ENCODE peak calls at places on chromosomes 3 and 15, in ten cellular contexts. One of them, this sample, is unnamed. For H3K9me3, the result is how much of the 10 kb centered on the place peaks cover.

GRCh38 chr3:166013073-166013679 is 176.0 kb upstream of the BCHE start:
- DNase-seq in A549: peak
- DNase-seq in tibial artery: no peak
- DNase-seq in ovary: no peak
- DNase-seq in colonic mucosa: no peak
- DNase-seq in CD4-positive, CD25-positive, alpha-beta regulatory T cell: no peak
- DNase-seq in heart right ventricle: no peak
- DNase-seq in transverse colon: no peak
- DNase-seq in lung: no peak
- DNase-seq in upper lobe of right lung: no peak
- DNase-seq in this sample: peak

GRCh38 chr3:159882784-159883779 is 105.6 kb upstream of the IL12A start:
- DNase-seq in ovary: peak
- DNase-seq in colonic mucosa: no peak
- DNase-seq in lung: no peak
- DNase-seq in A549: no peak
- DNase-seq in heart right ventricle: no peak
- DNase-seq in tibial artery: no peak
- DNase-seq in upper lobe of right lung: no peak
- DNase-seq in transverse colon: no peak
- DNase-seq in CD4-positive, CD25-positive, alpha-beta regulatory T cell: no peak
- DNase-seq in this sample: peak

GRCh38 chr3:65483475-65483874 is 555.2 kb downstream of the MAGI1 start:
- DNase-seq in upper lobe of right lung: peak
- DNase-seq in CD4-positive, CD25-positive, alpha-beta regulatory T cell: no peak
- DNase-seq in heart right ventricle: peak
- DNase-seq in colonic mucosa: peak
- DNase-seq in lung: peak
- DNase-seq in transverse colon: peak
- DNase-seq in A549: no peak
- DNase-seq in ovary: peak
- DNase-seq in tibial artery: peak
- DNase-seq in this sample: no peak

GRCh38 chr3:198030726-198031125 is 70.7 kb downstream of the LMLN start:
- DNase-seq in upper lobe of right lung: no peak
- DNase-seq in transverse colon: no peak
- DNase-seq in A549: no peak
- DNase-seq in heart right ventricle: no peak
- DNase-seq in ovary: no peak
- DNase-seq in CD4-positive, CD25-positive, alpha-beta regulatory T cell: no peak
- DNase-seq in tibial artery: no peak
- DNase-seq in lung: no peak
- DNase-seq in colonic mucosa: no peak
- DNase-seq in this sample: no peak

GRCh38 chr3:157832588-157832987 is 273.6 kb downstream of the SHOX2 start:
- DNase-seq in transverse colon: no peak
- DNase-seq in ovary: no peak
- DNase-seq in CD4-positive, CD25-positive, alpha-beta regulatory T cell: no peak
- DNase-seq in lung: no peak
- DNase-seq in A549: no peak
- DNase-seq in upper lobe of right lung: no peak
- DNase-seq in colonic mucosa: no peak
- DNase-seq in tibial artery: no peak
- DNase-seq in heart right ventricle: no peak
- DNase-seq in this sample: no peak

GRCh38 chr3:149969110-149969944 is 1.4 kb downstream of the PFN2 start:
- DNase-seq in ovary: peak
- DNase-seq in lung: no peak
- DNase-seq in transverse colon: peak
- DNase-seq in upper lobe of right lung: no peak
- DNase-seq in CD4-positive, CD25-positive, alpha-beta regulatory T cell: no peak
- DNase-seq in heart right ventricle: peak
- DNase-seq in A549: peak
- DNase-seq in colonic mucosa: peak
- DNase-seq in tibial artery: peak
- DNase-seq in this sample: peak

GRCh38 chr15:50260969-50261496 is 4.5 kb downstream of the HDC start:
- DNase-seq in tibial artery: no peak
- DNase-seq in A549: no peak
- DNase-seq in colonic mucosa: no peak
- DNase-seq in lung: peak
- DNase-seq in transverse colon: no peak
- DNase-seq in CD4-positive, CD25-positive, alpha-beta regulatory T cell: no peak
- DNase-seq in upper lobe of right lung: no peak
- DNase-seq in heart right ventricle: no peak
- DNase-seq in ovary: no peak
- DNase-seq in this sample: no peak

GRCh38 chr3:96331341-96331740 is 483.1 kb upstream of the EPHA6 start:
- DNase-seq in upper lobe of right lung: no peak
- DNase-seq in ovary: no peak
- DNase-seq in A549: peak
- DNase-seq in transverse colon: no peak
- DNase-seq in heart right ventricle: no peak
- DNase-seq in tibial artery: no peak
- DNase-seq in colonic mucosa: no peak
- DNase-seq in CD4-positive, CD25-positive, alpha-beta regulatory T cell: no peak
- DNase-seq in lung: no peak
- DNase-seq in this sample: no peak

GRCh38 chr3:19945405-19946290 is 1.2 kb upstream of the RAB5A start:
- DNase-seq in ovary: peak
- DNase-seq in transverse colon: peak
- DNase-seq in heart right ventricle: no peak
- DNase-seq in tibial artery: no peak
- DNase-seq in colonic mucosa: peak
- DNase-seq in CD4-positive, CD25-positive, alpha-beta regulatory T cell: peak
- DNase-seq in upper lobe of right lung: no peak
- DNase-seq in lung: no peak
- DNase-seq in A549: peak
- DNase-seq in this sample: no peak

GRCh38 chr15:65957451-65957850 is 88.2 kb downstream of the RAB11A start:
- DNase-seq in A549: no peak
- DNase-seq in tibial artery: no peak
- DNase-seq in transverse colon: no peak
- DNase-seq in colonic mucosa: no peak
- DNase-seq in lung: no peak
- DNase-seq in ovary: no peak
- DNase-seq in upper lobe of right lung: no peak
- DNase-seq in heart right ventricle: no peak
- DNase-seq in CD4-positive, CD25-positive, alpha-beta regulatory T cell: no peak
- DNase-seq in this sample: no peak

GRCh38 chr15:80007532-80007931 is 36.5 kb upstream of the BCL2A1 start:
- DNase-seq in CD4-positive, CD25-positive, alpha-beta regulatory T cell: no peak
- DNase-seq in A549: no peak
- DNase-seq in ovary: no peak
- DNase-seq in transverse colon: no peak
- DNase-seq in lung: no peak
- DNase-seq in upper lobe of right lung: no peak
- DNase-seq in heart right ventricle: no peak
- DNase-seq in colonic mucosa: no peak
- DNase-seq in tibial artery: no peak
- DNase-seq in this sample: no peak
- H3K4me3 ChIP-seq in CD4-positive, CD25-positive, alpha-beta regulatory T cell: no peak
- H3K4me3 ChIP-seq in A549: no peak
- H3K4me3 ChIP-seq in ovary: no peak
- H3K4me3 ChIP-seq in transverse colon: no peak
- H3K4me3 ChIP-seq in lung: no peak
- H3K4me3 ChIP-seq in upper lobe of right lung: no peak
- H3K4me3 ChIP-seq in heart right ventricle: no peak
- H3K4me3 ChIP-seq in colonic mucosa: no peak
- H3K4me3 ChIP-seq in tibial artery: no peak
- H3K4me3 ChIP-seq in this sample: no peak

GRCh38 chr3:8368598-8368997 is 133.0 kb upstream of the LMCD1 start:
- DNase-seq in tibial artery: no peak
- DNase-seq in heart right ventricle: no peak
- DNase-seq in ovary: no peak
- DNase-seq in CD4-positive, CD25-positive, alpha-beta regulatory T cell: no peak
- DNase-seq in transverse colon: no peak
- DNase-seq in upper lobe of right lung: no peak
- DNase-seq in lung: no peak
- DNase-seq in A549: no peak
- DNase-seq in colonic mucosa: no peak
- DNase-seq in this sample: no peak

GRCh38 chr3:8366214-8366613 is 135.4 kb upstream of the LMCD1 start:
- DNase-seq in A549: no peak
- DNase-seq in CD4-positive, CD25-positive, alpha-beta regulatory T cell: no peak
- DNase-seq in upper lobe of right lung: no peak
- DNase-seq in transverse colon: no peak
- DNase-seq in colonic mucosa: no peak
- DNase-seq in lung: no peak
- DNase-seq in tibial artery: no peak
- DNase-seq in heart right ventricle: no peak
- DNase-seq in ovary: no peak
- DNase-seq in this sample: no peak

GRCh38 chr3:8371955-8372600 is 129.5 kb upstream of the LMCD1 start:
- DNase-seq in colonic mucosa: no peak
- DNase-seq in lung: no peak
- DNase-seq in heart right ventricle: no peak
- DNase-seq in A549: no peak
- DNase-seq in upper lobe of right lung: no peak
- DNase-seq in tibial artery: no peak
- DNase-seq in ovary: no peak
- DNase-seq in CD4-positive, CD25-positive, alpha-beta regulatory T cell: no peak
- DNase-seq in transverse colon: no peak
- DNase-seq in this sample: no peak

GRCh38 chr3:8371085-8371551 is 130.5 kb upstream of the LMCD1 start:
- DNase-seq in CD4-positive, CD25-positive, alpha-beta regulatory T cell: no peak
- DNase-seq in A549: no peak
- DNase-seq in upper lobe of right lung: no peak
- DNase-seq in tibial artery: no peak
- DNase-seq in heart right ventricle: no peak
- DNase-seq in colonic mucosa: no peak
- DNase-seq in lung: no peak
- DNase-seq in transverse colon: no peak
- DNase-seq in ovary: no peak
- DNase-seq in this sample: no peak

DNA sequence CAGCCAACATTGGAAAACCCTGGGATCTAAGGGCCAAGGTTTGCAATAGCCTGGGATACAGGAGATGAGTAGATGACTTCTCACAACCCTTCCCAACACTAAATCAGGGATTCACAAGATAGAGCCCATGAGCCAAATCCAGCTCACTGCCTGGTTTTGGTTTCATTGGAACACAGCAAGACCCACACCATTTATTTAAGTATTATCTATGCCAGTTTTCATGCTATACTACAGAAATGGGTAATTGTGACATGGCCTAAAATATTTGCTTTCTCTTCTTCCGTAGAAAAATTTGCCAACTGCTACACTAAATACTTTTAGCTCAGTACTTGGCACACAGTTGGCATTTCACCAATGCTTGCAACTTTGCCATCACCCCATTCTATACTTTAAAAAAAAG is 132.0 kb upstream of the LMCD1 start:
- DNase-seq in CD4-positive, CD25-positive, alpha-beta regulatory T cell: no peak
- DNase-seq in upper lobe of right lung: no peak
- DNase-seq in heart right ventricle: no peak
- DNase-seq in transverse colon: no peak
- DNase-seq in A549: no peak
- DNase-seq in tibial artery: no peak
- DNase-seq in lung: no peak
- DNase-seq in colonic mucosa: no peak
- DNase-seq in ovary: no peak
- DNase-seq in this sample: no peak
- H3K9me3 ChIP-seq in CD4-positive, CD25-positive, alpha-beta regulatory T cell: under half
- H3K9me3 ChIP-seq in upper lobe of right lung: under half
- H3K9me3 ChIP-seq in heart right ventricle: under half
- H3K9me3 ChIP-seq in transverse colon: under half
- H3K9me3 ChIP-seq in A549: under half
- H3K9me3 ChIP-seq in tibial artery: under half
- H3K9me3 ChIP-seq in lung: under half
- H3K9me3 ChIP-seq in colonic mucosa: under half
- H3K9me3 ChIP-seq in ovary: under half
- H3K9me3 ChIP-seq in this sample: under half

DNA sequence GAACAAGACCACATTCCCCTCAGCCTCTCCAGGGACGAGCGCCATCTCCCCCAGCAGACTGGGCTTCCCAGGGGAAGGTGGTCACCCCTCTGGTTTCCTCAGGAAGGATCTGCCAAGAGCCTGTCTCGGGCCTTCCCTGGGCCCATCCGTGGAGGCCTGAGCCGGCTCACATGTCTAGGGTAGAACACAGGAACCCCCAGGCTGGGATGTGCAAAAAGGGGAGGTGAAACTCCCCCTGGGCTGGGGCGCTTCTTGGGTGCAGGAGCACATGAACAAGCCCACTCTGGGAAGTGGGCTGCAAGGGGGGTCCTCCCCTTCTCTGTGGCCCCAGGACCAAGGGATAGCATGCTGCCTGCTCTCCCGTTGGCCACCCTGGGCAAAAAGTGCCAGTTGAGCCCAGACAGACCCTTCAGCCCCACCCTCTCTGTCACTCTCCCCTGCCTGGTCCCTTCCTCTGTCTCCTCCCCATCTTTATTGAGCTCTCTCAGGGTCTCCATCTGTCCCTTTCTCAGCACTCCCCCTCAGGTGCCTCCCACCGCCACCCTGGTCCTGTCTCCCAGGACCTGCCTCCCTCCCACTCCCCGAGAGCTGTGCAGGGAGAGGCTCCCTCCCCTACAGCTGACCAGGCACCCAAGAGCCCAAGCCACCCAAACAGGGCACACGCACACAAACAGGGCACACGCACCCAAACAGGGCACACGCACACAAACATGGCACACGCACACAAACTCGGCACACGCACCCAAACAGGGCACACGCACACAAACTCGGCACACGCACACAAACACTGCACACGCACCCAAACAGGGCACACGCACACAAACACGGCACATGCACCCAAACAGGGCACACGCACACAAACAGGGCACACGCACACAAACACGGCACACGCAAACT is 864 bp downstream of the SEMA3G start:
- DNase-seq in heart right ventricle: no peak
- DNase-seq in upper lobe of right lung: peak
- DNase-seq in colonic mucosa: no peak
- DNase-seq in ovary: no peak
- DNase-seq in tibial artery: peak
- DNase-seq in transverse colon: no peak
- DNase-seq in A549: no peak
- DNase-seq in CD4-positive, CD25-positive, alpha-beta regulatory T cell: no peak
- DNase-seq in lung: no peak
- DNase-seq in this sample: no peak
- H3K4me3 ChIP-seq in heart right ventricle: peak
- H3K4me3 ChIP-seq in upper lobe of right lung: peak
- H3K4me3 ChIP-seq in colonic mucosa: no peak
- H3K4me3 ChIP-seq in ovary: no peak
- H3K4me3 ChIP-seq in tibial artery: no peak
- H3K4me3 ChIP-seq in transverse colon: no peak
- H3K4me3 ChIP-seq in A549: no peak
- H3K4me3 ChIP-seq in CD4-positive, CD25-positive, alpha-beta regulatory T cell: peak
- H3K4me3 ChIP-seq in lung: peak
- H3K4me3 ChIP-seq in this sample: no peak

DNA sequence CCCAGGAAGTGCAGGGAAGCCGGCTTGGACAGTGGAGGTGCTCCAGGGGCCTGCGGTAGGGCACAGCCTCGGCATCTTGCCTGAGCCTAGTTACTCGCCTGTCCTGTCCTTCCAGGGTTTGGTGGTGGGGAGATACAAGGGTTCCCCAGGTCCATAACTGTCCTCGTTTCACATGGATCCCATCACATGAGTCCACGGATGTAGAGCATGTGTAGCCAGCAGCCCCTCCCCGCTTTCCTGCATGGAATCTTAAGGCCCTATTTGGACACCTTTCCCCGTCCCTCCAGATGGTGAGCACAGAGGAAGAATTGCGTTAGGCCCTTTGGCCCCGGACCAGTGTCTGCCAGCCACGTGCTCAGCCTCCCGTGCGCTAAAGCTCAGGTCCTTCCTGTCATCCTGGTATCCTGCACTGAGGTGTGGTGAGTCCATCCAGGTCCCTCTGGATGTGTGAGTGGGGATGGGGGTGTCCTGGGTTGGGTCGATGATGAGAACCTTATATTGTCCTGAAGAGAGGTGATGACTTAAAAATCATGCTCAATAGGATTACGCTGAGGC is 230.4 kb downstream of the SNRPN start:
- DNase-seq in colonic mucosa: no peak
- DNase-seq in upper lobe of right lung: peak
- DNase-seq in tibial artery: peak
- DNase-seq in transverse colon: no peak
- DNase-seq in ovary: no peak
- DNase-seq in A549: no peak
- DNase-seq in heart right ventricle: no peak
- DNase-seq in lung: no peak
- DNase-seq in CD4-positive, CD25-positive, alpha-beta regulatory T cell: no peak
- DNase-seq in this sample: no peak
- H3K9me3 ChIP-seq in colonic mucosa: under half
- H3K9me3 ChIP-seq in upper lobe of right lung: under half
- H3K9me3 ChIP-seq in tibial artery: half or more
- H3K9me3 ChIP-seq in transverse colon: under half
- H3K9me3 ChIP-seq in ovary: under half
- H3K9me3 ChIP-seq in A549: under half
- H3K9me3 ChIP-seq in heart right ventricle: half or more
- H3K9me3 ChIP-seq in lung: half or more
- H3K9me3 ChIP-seq in CD4-positive, CD25-positive, alpha-beta regulatory T cell: half or more
- H3K9me3 ChIP-seq in this sample: half or more